ENCODE peak calls at places on chromosomes 6 and 20, in seven cellular contexts. A, P, H, G, Q, D and W are unnamed samples.

GRCh38 chr6:130366011-130366963 is at the start of gene TMEM200A:
- DNase-seq in A (no peak), P (peak; percentile 62), H (peak; percentile 6), G (peak; percentile 69), Q (peak; percentile 45), D (peak; percentile 47), W (peak; percentile 76)

GRCh38 chr20:17449039-17449438 is 82.1 kb downstream of the BFSP1 start:
- DNase-seq in A (no peak), P (no peak), H (no peak), G (no peak), Q (no peak), D (peak; percentile 48), W (no peak)

GRCh38 chr6:106146852-106147351 is 60.8 kb downstream of the PRDM1 start:
- DNase-seq in A (no peak), P (no peak), H (no peak), G (no peak), Q (no peak), D (no peak), W (no peak)

GRCh38 chr6:10976571-10976970 is 67.5 kb downstream of the ELOVL2 start:
- DNase-seq in A (no peak), P (no peak), H (no peak), G (no peak), Q (no peak), D (no peak), W (no peak)

GRCh38 chr6:7639427-7639826 is 49.4 kb downstream of the SNRNP48 start:
- DNase-seq in A (no peak), P (no peak), H (no peak), G (no peak), Q (no peak), D (no peak), W (no peak)

GRCh38 chr6:158143700-158144099 is 24.4 kb downstream of the SERAC1 start:
- DNase-seq in A (no peak), P (no peak), H (peak; percentile 7), G (no peak), Q (no peak), D (no peak), W (peak; percentile 56)

GRCh38 chr6:3209114-3210023 is 18.1 kb downstream of the TUBB2B start:
- DNase-seq in A (peak; percentile 88), P (no peak), H (peak; percentile 84), G (peak; percentile 53), Q (peak; percentile 67), D (peak; percentile 92), W (peak; percentile 95)

GRCh38 chr6:41578714-41579610 is 32.8 kb downstream of the FOXP4 start:
- DNase-seq in A (no peak), P (no peak), H (peak; percentile 54), G (no peak), Q (no peak), D (peak; percentile 99), W (peak; percentile 11)

GRCh38 chr6:154257074-154257473 is 99.5 kb downstream of the IPCEF1 start:
- DNase-seq in A (no peak), P (no peak), H (no peak), G (no peak), Q (no peak), D (no peak), W (no peak)

GRCh38 chr6:35487653-35488516 is 9.0 kb downstream of the TEAD3 start:
- DNase-seq in A (no peak), P (peak; percentile 77), H (no peak), G (peak; percentile 83), Q (no peak), D (no peak), W (peak; percentile 40)

GRCh38 chr6:17877196-17877889 is 110.1 kb downstream of the KIF13A start:
- DNase-seq in A (no peak), P (no peak), H (peak; percentile 21), G (no peak), Q (no peak), D (no peak), W (peak; percentile 63)

GRCh38 chr6:118869350-118869749 is 24.6 kb upstream of the ASF1A start:
- DNase-seq in A (no peak), P (no peak), H (no peak), G (no peak), Q (no peak), D (no peak), W (peak; percentile 47)

GRCh38 chr6:33000053-33000452 is 9.3 kb downstream of the HLA-DOA start:
- DNase-seq in A (no peak), P (no peak), H (no peak), G (no peak), Q (no peak), D (peak; percentile 81), W (peak; percentile 56)

DNA sequence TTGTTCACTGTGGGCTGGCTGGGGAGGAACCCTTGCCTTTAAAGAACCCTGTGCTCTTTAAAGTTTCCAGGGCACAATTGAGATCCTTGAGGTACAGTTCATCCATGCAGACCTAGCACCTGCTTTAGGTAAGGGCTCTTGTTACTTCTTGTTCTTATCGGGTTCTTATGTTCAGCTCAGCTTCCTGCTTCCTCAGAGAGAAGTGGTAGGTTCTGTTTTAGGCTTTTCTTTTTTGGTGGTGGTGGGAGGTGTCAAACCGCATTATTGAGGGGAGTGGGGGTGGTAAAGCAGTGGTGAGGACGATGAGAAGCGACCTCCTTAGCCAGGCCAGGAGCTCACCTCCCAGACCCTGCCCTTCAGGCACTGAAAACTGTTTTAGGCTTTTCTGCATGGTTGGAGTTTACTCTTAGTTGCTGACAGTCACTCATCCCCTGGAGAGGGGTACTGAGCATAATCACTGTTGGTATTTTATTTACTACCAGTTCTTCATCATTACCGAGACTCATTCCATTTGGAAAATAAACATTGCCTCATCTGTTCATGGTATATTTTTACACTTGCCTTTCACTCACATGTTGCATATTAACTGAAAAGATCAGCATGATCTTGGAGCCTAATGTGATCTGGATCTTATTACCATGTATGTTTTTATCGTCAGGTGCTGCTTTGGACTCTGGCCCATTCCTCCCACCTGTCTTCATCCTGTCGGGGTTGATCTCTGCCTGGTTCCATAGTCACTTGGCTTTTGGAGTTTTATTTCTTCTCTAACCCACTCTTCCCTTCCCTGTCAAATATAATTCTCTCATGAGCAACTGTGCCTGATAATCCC is 35.4 kb downstream of the SLC16A10 start:
- DNase-seq in A (no peak), P (no peak), H (no peak), G (no peak), Q (no peak), D (no peak), W (no peak)
- H3K4me3 ChIP-seq in A (no peak overlapping the region), P (no peak overlapping the region), H (no peak overlapping the region), G (no peak overlapping the region), Q (peak overlapping the region; percentile 47), D (no peak overlapping the region), W (no peak overlapping the region)

GRCh38 chr6:149045404-149045803 is 272.1 kb upstream of the TAB2 start:
- DNase-seq in A (no peak), P (no peak), H (no peak), G (no peak), Q (no peak), D (no peak), W (no peak)

GRCh38 chr6:149041953-149042352 is 275.6 kb upstream of the TAB2 start:
- DNase-seq in A (no peak), P (no peak), H (no peak), G (no peak), Q (no peak), D (no peak), W (no peak)

GRCh38 chr6:149046164-149046821 is 271.2 kb upstream of the TAB2 start:
- DNase-seq in A (no peak), P (no peak), H (no peak), G (no peak), Q (no peak), D (no peak), W (no peak)

GRCh38 chr6:149044394-149044965 is 273.0 kb upstream of the TAB2 start:
- DNase-seq in A (no peak), P (no peak), H (no peak), G (no peak), Q (no peak), D (no peak), W (no peak)

DNA sequence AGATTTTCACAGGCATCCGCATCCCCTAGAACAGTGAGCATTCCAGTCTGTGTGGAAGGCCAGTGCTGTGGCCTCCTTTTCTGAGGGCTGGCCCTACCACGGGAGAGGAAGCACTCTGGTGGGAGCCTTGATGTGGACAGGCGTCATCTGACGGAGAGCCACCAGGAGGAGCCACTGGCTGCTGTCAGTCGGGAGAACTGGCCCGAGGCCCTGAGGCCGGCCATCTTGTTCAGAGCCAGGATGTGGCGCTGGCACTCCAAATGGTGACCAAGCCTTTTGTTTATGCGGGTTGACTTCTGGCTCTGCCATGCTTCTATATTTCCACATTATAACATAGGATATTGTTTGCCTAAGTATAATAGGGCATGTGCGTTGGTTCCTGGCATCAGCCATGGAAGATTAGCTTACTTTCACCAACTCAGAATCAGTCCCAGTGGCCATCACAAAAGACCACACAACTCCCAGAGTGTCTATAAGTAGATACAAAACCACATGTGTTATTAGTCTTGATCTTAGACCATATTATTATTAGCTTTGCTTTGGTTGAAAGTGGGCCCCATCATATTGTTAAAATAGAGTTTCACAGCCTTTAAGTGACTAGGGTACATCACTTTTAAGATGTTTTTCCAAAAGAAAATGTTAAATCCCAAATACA is 273.9 kb upstream of the TAB2 start:
- DNase-seq in A (no peak), P (no peak), H (peak; percentile 22), G (no peak), Q (no peak), D (peak; percentile 70), W (peak; percentile 40)
- TF ChIP-seq CTCF in A (peak; percentile 67), P (peak; percentile 12), H (no peak), G (no peak), Q (no peak), D (peak; percentile 59), W (peak; percentile 63)

GRCh38 chr6:1388927-1389790 is at the start of gene FOXF2:
- DNase-seq in A (no peak), P (no peak), H (peak; percentile 22), G (no peak), Q (peak; percentile 54), D (no peak), W (no peak)

GRCh38 chr6:1390071-1390804 is 862 bp downstream of the FOXF2 start:
- DNase-seq in A (no peak), P (peak; percentile 69), H (no peak), G (no peak), Q (no peak), D (peak; percentile 59), W (peak; percentile 79)

GRCh38 chr6:1390805-1391511 is 1.6 kb downstream of the FOXF2 start:
- DNase-seq in A (no peak), P (no peak), H (no peak), G (no peak), Q (no peak), D (peak; percentile 35), W (peak; percentile 68)

GRCh38 chr6:1388081-1388926 is 1.1 kb upstream of the FOXF2 start:
- DNase-seq in A (no peak), P (no peak), H (no peak), G (no peak), Q (no peak), D (peak; percentile 59), W (peak; percentile 75)

GRCh38 chr6:1389791-1390070 is 355 bp downstream of the FOXF2 start:
- DNase-seq in A (no peak), P (no peak), H (no peak), G (no peak), Q (no peak), D (no peak), W (no peak)
- H3K4me3 ChIP-seq in A (no peak overlapping the region), P (peak overlapping the region; percentile 52), H (peak overlapping the region; percentile 85), G (peak overlapping the region; percentile 11), Q (peak overlapping the region; percentile 60), D (no peak overlapping the region), W (peak overlapping the region; percentile 71)

DNA sequence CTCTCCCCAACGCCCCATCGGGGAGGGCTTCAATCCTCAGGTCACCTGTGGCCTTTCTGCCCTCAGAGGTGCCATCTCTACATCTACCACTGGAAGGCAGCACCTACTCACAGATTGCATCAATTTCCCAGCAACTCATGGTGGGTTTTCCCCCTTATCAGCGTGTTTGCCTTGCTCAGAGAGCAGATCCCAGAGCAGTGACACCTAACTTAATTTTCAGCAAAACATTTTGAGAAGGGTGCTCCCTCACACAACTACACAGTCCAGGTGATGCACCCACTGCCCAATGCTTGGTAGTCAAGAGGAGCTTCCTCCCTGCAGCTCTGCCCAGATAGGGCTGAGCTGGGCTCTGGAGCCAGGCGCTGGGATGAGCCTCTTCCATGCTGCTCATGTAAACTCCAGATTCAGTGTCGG is 48.2 kb downstream of the PLG start:
- DNase-seq in A (no peak), P (no peak), H (no peak), G (no peak), Q (no peak), D (peak; percentile 33), W (no peak)
- TF ChIP-seq CTCF in A (peak; percentile 79), P (peak; percentile 23), H (peak; percentile 32), G (no peak), Q (no peak), D (peak; percentile 73), W (peak; percentile 11)